ENCODE peak calls at places on chromosomes 4 and X, in ten cellular contexts. One of them, this sample, is unnamed.

GRCh38 chr4:38684951-38685350 is 21.0 kb downstream of the KLF3 start:
- DNase-seq in SK-N-SH: peak; percentile 13
- DNase-seq in A549: no peak
- DNase-seq in GM12878: no peak
- DNase-seq in ovary: no peak
- DNase-seq in suprapubic skin: no peak
- DNase-seq in tibial nerve: no peak
- DNase-seq in K562: no peak
- DNase-seq in stomach: no peak
- DNase-seq in upper lobe of left lung: no peak
- DNase-seq in this sample: no peak

GRCh38 chr4:3046149-3046548 is 28.2 kb downstream of the HTT-AS start:
- DNase-seq in SK-N-SH: no peak
- DNase-seq in A549: no peak
- DNase-seq in GM12878: no peak
- DNase-seq in ovary: no peak
- DNase-seq in suprapubic skin: no peak
- DNase-seq in tibial nerve: no peak
- DNase-seq in K562: no peak
- DNase-seq in stomach: no peak
- DNase-seq in upper lobe of left lung: no peak
- DNase-seq in this sample: no peak

GRCh38 chr4:123892368-123892961 is 495.9 kb downstream of the SPRY1 start:
- DNase-seq in SK-N-SH: no peak
- DNase-seq in A549: no peak
- DNase-seq in GM12878: no peak
- DNase-seq in ovary: no peak
- DNase-seq in suprapubic skin: no peak
- DNase-seq in tibial nerve: no peak
- DNase-seq in K562: no peak
- DNase-seq in stomach: no peak
- DNase-seq in upper lobe of left lung: no peak
- DNase-seq in this sample: no peak

GRCh38 chr4:54568184-54568583 is 89.6 kb upstream of the KIT start:
- DNase-seq in SK-N-SH: no peak
- DNase-seq in A549: no peak
- DNase-seq in GM12878: no peak
- DNase-seq in ovary: no peak
- DNase-seq in suprapubic skin: no peak
- DNase-seq in tibial nerve: no peak
- DNase-seq in K562: peak; percentile 39
- DNase-seq in stomach: no peak
- DNase-seq in upper lobe of left lung: no peak
- DNase-seq in this sample: no peak

GRCh38 chr4:83011779-83012630 is 1.4 kb upstream of the LIN54 start:
- DNase-seq in SK-N-SH: no peak
- DNase-seq in A549: peak; percentile 20
- DNase-seq in GM12878: no peak
- DNase-seq in ovary: peak; percentile 35
- DNase-seq in suprapubic skin: peak; percentile 80
- DNase-seq in tibial nerve: no peak
- DNase-seq in K562: peak; percentile 42
- DNase-seq in stomach: peak; percentile 51
- DNase-seq in upper lobe of left lung: peak; percentile 48
- DNase-seq in this sample: peak; percentile 37

GRCh38 chrX:123818243-123818642 is 41.6 kb upstream of the XIAP start:
- DNase-seq in SK-N-SH: no peak
- DNase-seq in A549: peak; percentile 87
- DNase-seq in GM12878: no peak
- DNase-seq in ovary: no peak
- DNase-seq in suprapubic skin: no peak
- DNase-seq in tibial nerve: no peak
- DNase-seq in K562: no peak
- DNase-seq in stomach: peak; percentile 20
- DNase-seq in upper lobe of left lung: no peak
- DNase-seq in this sample: no peak

GRCh38 chr4:182478475-182478874 is 235.3 kb downstream of the TENM3 start:
- DNase-seq in SK-N-SH: peak; percentile 51
- DNase-seq in A549: peak; percentile 13
- DNase-seq in GM12878: no peak
- DNase-seq in ovary: no peak
- DNase-seq in suprapubic skin: no peak
- DNase-seq in tibial nerve: no peak
- DNase-seq in K562: peak; percentile 26
- DNase-seq in stomach: no peak
- DNase-seq in upper lobe of left lung: no peak
- DNase-seq in this sample: no peak

GRCh38 chrX:1529328-1529727 is 7.7 kb downstream of the P2RY8 start:
- DNase-seq in SK-N-SH: no peak
- DNase-seq in A549: no peak
- DNase-seq in GM12878: no peak
- DNase-seq in ovary: no peak
- DNase-seq in suprapubic skin: peak; percentile 38
- DNase-seq in tibial nerve: no peak
- DNase-seq in K562: no peak
- DNase-seq in stomach: no peak
- DNase-seq in upper lobe of left lung: no peak
- DNase-seq in this sample: no peak

GRCh38 chr4:40199179-40199670 is 2.4 kb downstream of the RHOH start:
- DNase-seq in SK-N-SH: no peak
- DNase-seq in A549: no peak
- DNase-seq in GM12878: no peak
- DNase-seq in ovary: no peak
- DNase-seq in suprapubic skin: no peak
- DNase-seq in tibial nerve: no peak
- DNase-seq in K562: no peak
- DNase-seq in stomach: no peak
- DNase-seq in upper lobe of left lung: no peak
- DNase-seq in this sample: no peak

GRCh38 chrX:11532291-11533075 is 133.2 kb downstream of the ARHGAP6 start:
- DNase-seq in SK-N-SH: no peak
- DNase-seq in A549: peak; percentile 1
- DNase-seq in GM12878: no peak
- DNase-seq in ovary: no peak
- DNase-seq in suprapubic skin: no peak
- DNase-seq in tibial nerve: no peak
- DNase-seq in K562: peak; percentile 70
- DNase-seq in stomach: no peak
- DNase-seq in upper lobe of left lung: no peak
- DNase-seq in this sample: no peak

GRCh38 chr4:7254736-7255487 is 62.6 kb downstream of the SORCS2 start:
- DNase-seq in SK-N-SH: no peak
- DNase-seq in A549: no peak
- DNase-seq in GM12878: peak; percentile 54
- DNase-seq in ovary: no peak
- DNase-seq in suprapubic skin: no peak
- DNase-seq in tibial nerve: no peak
- DNase-seq in K562: no peak
- DNase-seq in stomach: no peak
- DNase-seq in upper lobe of left lung: no peak
- DNase-seq in this sample: no peak

GRCh38 chrX:53939127-53939526 is 105.1 kb downstream of the PHF8 start:
- DNase-seq in SK-N-SH: no peak
- DNase-seq in A549: no peak
- DNase-seq in GM12878: no peak
- DNase-seq in ovary: no peak
- DNase-seq in suprapubic skin: no peak
- DNase-seq in tibial nerve: no peak
- DNase-seq in K562: no peak
- DNase-seq in stomach: no peak
- DNase-seq in upper lobe of left lung: no peak
- DNase-seq in this sample: no peak

GRCh38 chr4:160872491-160872890 is 1291.3 kb downstream of the FSTL5 start:
- DNase-seq in SK-N-SH: no peak
- DNase-seq in A549: no peak
- DNase-seq in GM12878: no peak
- DNase-seq in ovary: no peak
- DNase-seq in suprapubic skin: no peak
- DNase-seq in tibial nerve: no peak
- DNase-seq in K562: no peak
- DNase-seq in stomach: no peak
- DNase-seq in upper lobe of left lung: no peak
- DNase-seq in this sample: no peak

GRCh38 chrX:36908801-36909403 is 99.3 kb upstream of the FAM47C start:
- DNase-seq in SK-N-SH: peak; percentile 10
- DNase-seq in A549: peak; percentile 41
- DNase-seq in GM12878: peak; percentile 1
- DNase-seq in ovary: no peak
- DNase-seq in suprapubic skin: no peak
- DNase-seq in tibial nerve: no peak
- DNase-seq in K562: peak; percentile 4
- DNase-seq in stomach: no peak
- DNase-seq in upper lobe of left lung: no peak
- DNase-seq in this sample: no peak

GRCh38 chr4:64718091-64718490 is 308.8 kb upstream of the TECRL start:
- DNase-seq in SK-N-SH: no peak
- DNase-seq in A549: no peak
- DNase-seq in GM12878: no peak
- DNase-seq in ovary: no peak
- DNase-seq in suprapubic skin: no peak
- DNase-seq in tibial nerve: no peak
- DNase-seq in K562: no peak
- DNase-seq in stomach: no peak
- DNase-seq in upper lobe of left lung: no peak
- DNase-seq in this sample: no peak

GRCh38 chrX:1300449-1300848 is 31.8 kb downstream of the CSF2RA start:
- DNase-seq in SK-N-SH: no peak
- DNase-seq in A549: no peak
- DNase-seq in GM12878: no peak
- DNase-seq in ovary: no peak
- DNase-seq in suprapubic skin: no peak
- DNase-seq in tibial nerve: no peak
- DNase-seq in K562: no peak
- DNase-seq in stomach: no peak
- DNase-seq in upper lobe of left lung: no peak
- DNase-seq in this sample: no peak

GRCh38 chr4:85724801-85725548 is 250.0 kb downstream of the ARHGAP24 start:
- DNase-seq in SK-N-SH: no peak
- DNase-seq in A549: no peak
- DNase-seq in GM12878: no peak
- DNase-seq in ovary: no peak
- DNase-seq in suprapubic skin: no peak
- DNase-seq in tibial nerve: no peak
- DNase-seq in K562: no peak
- DNase-seq in stomach: no peak
- DNase-seq in upper lobe of left lung: no peak
- DNase-seq in this sample: no peak

DNA sequence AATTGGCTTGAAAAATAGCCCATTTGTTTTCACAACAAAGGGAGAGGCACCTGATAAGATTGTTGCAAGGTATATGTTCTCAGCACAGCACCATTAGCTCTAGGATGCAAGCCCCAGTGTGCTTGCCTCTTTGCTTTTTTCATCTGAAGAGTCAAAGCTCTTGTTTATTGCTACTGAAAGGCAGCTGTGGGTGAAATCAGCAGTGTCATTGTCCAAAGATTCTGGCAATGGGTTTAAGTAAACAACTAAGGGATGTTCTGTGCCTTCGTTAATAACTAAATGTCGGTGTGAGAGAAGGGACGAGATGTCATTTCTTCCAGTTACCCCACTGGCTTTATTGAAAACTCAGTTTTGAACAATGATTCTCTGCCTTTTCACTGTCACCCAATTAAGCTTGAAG is 567.7 kb downstream of the KCNIP4 start:
- DNase-seq in SK-N-SH: no peak
- DNase-seq in A549: no peak
- DNase-seq in GM12878: no peak
- DNase-seq in ovary: no peak
- DNase-seq in suprapubic skin: no peak
- DNase-seq in tibial nerve: no peak
- DNase-seq in K562: no peak
- DNase-seq in stomach: no peak
- DNase-seq in upper lobe of left lung: no peak
- DNase-seq in this sample: no peak
- TF ChIP-seq EP300 in SK-N-SH: no peak
- TF ChIP-seq EP300 in A549: no peak
- TF ChIP-seq EP300 in GM12878: no peak
- TF ChIP-seq EP300 in ovary: no peak
- TF ChIP-seq EP300 in suprapubic skin: no peak
- TF ChIP-seq EP300 in tibial nerve: no peak
- TF ChIP-seq EP300 in K562: no peak
- TF ChIP-seq EP300 in stomach: no peak
- TF ChIP-seq EP300 in upper lobe of left lung: no peak
- TF ChIP-seq EP300 in this sample: no peak

GRCh38 chr4:102441978-102442890 is 58.9 kb upstream of the NFKB1 start:
- DNase-seq in SK-N-SH: no peak
- DNase-seq in A549: no peak
- DNase-seq in GM12878: no peak
- DNase-seq in ovary: no peak
- DNase-seq in suprapubic skin: no peak
- DNase-seq in tibial nerve: no peak
- DNase-seq in K562: no peak
- DNase-seq in stomach: no peak
- DNase-seq in upper lobe of left lung: no peak
- DNase-seq in this sample: no peak
- H3K27ac ChIP-seq in SK-N-SH: no peak overlapping the region
- H3K27ac ChIP-seq in A549: peak overlapping the region; percentile 57
- H3K27ac ChIP-seq in GM12878: no peak overlapping the region
- H3K27ac ChIP-seq in ovary: no peak overlapping the region
- H3K27ac ChIP-seq in suprapubic skin: no peak overlapping the region
- H3K27ac ChIP-seq in tibial nerve: no peak overlapping the region
- H3K27ac ChIP-seq in K562: no peak overlapping the region
- H3K27ac ChIP-seq in stomach: no peak overlapping the region
- H3K27ac ChIP-seq in upper lobe of left lung: no peak overlapping the region
- H3K27ac ChIP-seq in this sample: no peak overlapping the region

GRCh38 chr4:37666625-37667071 is 19.5 kb downstream of the RELL1 start:
- DNase-seq in SK-N-SH: no peak
- DNase-seq in A549: peak; percentile 87
- DNase-seq in GM12878: no peak
- DNase-seq in ovary: no peak
- DNase-seq in suprapubic skin: no peak
- DNase-seq in tibial nerve: peak; percentile 65
- DNase-seq in K562: no peak
- DNase-seq in stomach: peak; percentile 77
- DNase-seq in upper lobe of left lung: peak; percentile 84
- DNase-seq in this sample: peak; percentile 50
- TF ChIP-seq CTCF in SK-N-SH: peak; percentile 30
- TF ChIP-seq CTCF in A549: no peak
- TF ChIP-seq CTCF in GM12878: no peak
- TF ChIP-seq CTCF in ovary: no peak
- TF ChIP-seq CTCF in suprapubic skin: no peak
- TF ChIP-seq CTCF in tibial nerve: no peak
- TF ChIP-seq CTCF in K562: no peak
- TF ChIP-seq CTCF in stomach: no peak
- TF ChIP-seq CTCF in upper lobe of left lung: peak; percentile 22
- TF ChIP-seq CTCF in this sample: no peak

DNA sequence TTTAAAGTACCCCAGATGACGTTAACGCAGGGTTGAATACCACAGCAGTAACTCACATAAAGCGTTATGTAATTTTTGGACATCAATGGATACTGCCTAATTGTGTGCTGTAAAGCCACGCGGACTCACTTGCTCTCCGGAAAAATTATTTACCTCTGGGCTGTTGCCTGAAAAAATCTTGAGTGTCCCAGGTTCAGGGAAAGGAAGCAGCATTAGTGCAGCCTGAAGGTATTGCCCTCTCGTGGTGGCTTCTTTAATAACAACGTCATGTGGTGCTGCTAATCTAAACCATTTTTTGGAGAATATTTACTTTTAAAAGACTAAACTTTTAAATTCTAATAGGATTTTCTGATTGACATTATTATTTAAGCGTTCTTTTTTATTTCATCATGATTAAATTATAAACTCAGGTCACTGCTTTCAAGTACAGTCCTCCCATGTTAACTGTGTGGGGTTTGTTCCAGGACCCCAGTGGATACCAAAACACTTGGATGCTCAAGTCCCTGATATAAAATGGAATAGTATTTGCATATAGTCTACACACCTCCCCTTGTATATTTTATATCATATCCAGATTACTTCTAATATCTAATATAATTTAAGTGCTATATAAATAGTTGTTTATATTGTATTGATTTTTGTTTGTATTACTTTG is 384.8 kb downstream of the FAM133A start:
- DNase-seq in SK-N-SH: peak; percentile 26
- DNase-seq in A549: peak; percentile 5
- DNase-seq in GM12878: no peak
- DNase-seq in ovary: no peak
- DNase-seq in suprapubic skin: no peak
- DNase-seq in tibial nerve: no peak
- DNase-seq in K562: peak; percentile 1
- DNase-seq in stomach: no peak
- DNase-seq in upper lobe of left lung: no peak
- DNase-seq in this sample: no peak
- TF ChIP-seq EP300 in SK-N-SH: no peak
- TF ChIP-seq EP300 in A549: no peak
- TF ChIP-seq EP300 in GM12878: no peak
- TF ChIP-seq EP300 in ovary: no peak
- TF ChIP-seq EP300 in suprapubic skin: no peak
- TF ChIP-seq EP300 in tibial nerve: no peak
- TF ChIP-seq EP300 in K562: no peak
- TF ChIP-seq EP300 in stomach: no peak
- TF ChIP-seq EP300 in upper lobe of left lung: no peak
- TF ChIP-seq EP300 in this sample: no peak

This sample was measured in transverse colon.